ENCODE peak calls at places on chromosomes 7 and 10, in six cellular contexts. P is HepG2, T is HCT116, E is SK-N-SH, A is GM12878, J is K562. I is an unnamed sample.

GRCh38 chr7:562394-562675 is 42.7 kb upstream of the PDGFA start:
- DNase-seq in E (no peak), T (no peak), P (no peak), A (no peak), J (no peak), I (no peak)

GRCh38 chr7:7785349-7785973 is 67.1 kb upstream of the RPA3 start:
- DNase-seq in P (no peak), E (no peak), A (no peak), J (no peak), T (no peak), I (no peak)

GRCh38 chr10:22253578-22253882 is 35.7 kb upstream of the EBLN1 start:
- DNase-seq in E (peak; percentile 17), T (no peak), P (no peak), A (no peak), J (no peak), I (no peak)

GRCh38 chr10:74344306-74344705 is 193.3 kb downstream of the ADK start:
- DNase-seq in J (no peak), A (no peak), P (no peak), T (no peak), E (no peak), I (no peak)

GRCh38 chr10:10489765-10490164 is 527.9 kb upstream of the CELF2 start:
- DNase-seq in A (no peak), P (no peak), T (no peak), J (no peak), E (no peak), I (no peak)

GRCh38 chr10:6171891-6172354 is 30.8 kb upstream of the PFKFB3 start:
- DNase-seq in J (no peak), T (no peak), P (no peak), E (no peak), A (peak; percentile 24), I (no peak)

GRCh38 chr10:17685227-17685840 is 41.4 kb downstream of the STAM start:
- DNase-seq in E (no peak), P (no peak), T (no peak), A (peak; percentile 28), J (no peak), I (no peak)

GRCh38 chr10:13103554-13103953 is 3.6 kb downstream of the OPTN start:
- DNase-seq in A (no peak), T (no peak), E (no peak), P (no peak), J (no peak), I (no peak)

GRCh38 chr7:136931169-136931867 is 62.9 kb downstream of the CHRM2 start:
- DNase-seq in A (no peak), J (no peak), E (no peak), T (no peak), P (no peak), I (no peak)

GRCh38 chr10:68963151-68963550 is 7.2 kb downstream of the DDX21 start:
- DNase-seq in T (no peak), P (no peak), A (no peak), J (no peak), E (no peak), I (no peak)

GRCh38 chr7:1893025-1893424 is 222.9 kb downstream of the ELFN1 start:
- DNase-seq in E (no peak), J (no peak), A (no peak), T (no peak), P (no peak), I (no peak)

GRCh38 chr7:47763063-47763974 is 181.4 kb upstream of the TNS3 start:
- DNase-seq in E (peak; percentile 80), T (no peak), J (no peak), A (no peak), P (peak; percentile 100), I (no peak)

GRCh38 chr7:70303780-70304179 is 705.5 kb downstream of the AUTS2 start:
- DNase-seq in J (no peak), P (no peak), A (no peak), T (no peak), E (no peak), I (no peak)

GRCh38 chr10:62264702-62265436 is 3.8 kb downstream of the RTKN2 start:
- DNase-seq in A (no peak), T (peak; percentile 87), E (peak; percentile 65), J (peak; percentile 38), P (peak; percentile 72), I (no peak)

GRCh38 chr10:23461557-23461956 is 22.7 kb downstream of the OTUD1 start:
- DNase-seq in T (no peak), A (no peak), P (peak; percentile 84), J (no peak), E (no peak), I (no peak)

GRCh38 chr10:6778992-6779701 is 199.1 kb upstream of the PRKCQ start:
- DNase-seq in E (no peak), T (peak; percentile 91), J (no peak), A (no peak), P (no peak), I (peak; percentile 80)

GRCh38 chr7:135900186-135900585 is 77.0 kb downstream of the MTPN start:
- DNase-seq in P (no peak), J (no peak), E (no peak), A (no peak), T (no peak), I (no peak)

GRCh38 chr7:137753067-137753466 is 93.7 kb downstream of the DGKI start:
- DNase-seq in E (no peak), A (no peak), J (no peak), P (no peak), T (no peak), I (no peak)

GRCh38 chr10:132995909-132996602 is 53.7 kb upstream of the CFAP46 start:
- DNase-seq in T (no peak), P (no peak), A (no peak), E (no peak), J (no peak), I (no peak)

GRCh38 chr10:60964257-60965235 is 20.6 kb upstream of the RHOBTB1 start:
- DNase-seq in J (peak; percentile 83), E (peak; percentile 41), A (no peak), P (peak; percentile 63), T (peak; percentile 73), I (peak; percentile 86)

GRCh38 chr7:130227883-130228575 is 20.4 kb downstream of the SSMEM1 start:
- DNase-seq in T (no peak), J (no peak), A (no peak), E (peak; percentile 63), P (peak; percentile 53), I (no peak)

GRCh38 chr10:122376364-122376961 is 2.0 kb downstream of the PLEKHA1 start:
- DNase-seq in A (no peak), E (no peak), T (no peak), J (no peak), P (no peak), I (no peak)

GRCh38 chr7:28037220-28038010 is 143.2 kb downstream of the JAZF1 start:
- DNase-seq in J (peak; percentile 70), P (peak; percentile 56), A (peak; percentile 55), T (peak; percentile 97), E (no peak), I (no peak)

GRCh38 chr7:100162874-100163533 is 4.5 kb upstream of the TRAPPC14 start:
- DNase-seq in A (no peak), E (peak; percentile 23), P (no peak), J (no peak), T (no peak), I (no peak)

GRCh38 chr10:24900888-24901685 is 51.3 kb downstream of the PRTFDC1 start:
- DNase-seq in J (no peak), E (no peak), A (peak; percentile 89), P (no peak), T (no peak), I (no peak)

GRCh38 chr7:31122649-31123058 is 70.5 kb downstream of the ADCYAP1R1 start:
- DNase-seq in P (peak; percentile 45), J (peak; percentile 59), T (peak; percentile 79), A (no peak), E (peak; percentile 74), I (peak; percentile 83)

GRCh38 chr7:73668103-73668937 is 689 bp downstream of the VPS37D start:
- DNase-seq in T (no peak), E (peak; percentile 84), A (no peak), J (no peak), P (no peak), I (peak; percentile 68)

GRCh38 chr7:50608196-50608906 is 43.1 kb upstream of the DDC start:
- DNase-seq in T (no peak), E (no peak), P (no peak), A (no peak), J (no peak), I (no peak)
- TF ChIP-seq JUND in T (no peak), E (no peak), P (no peak), A (no peak), J (no peak), I (no peak)

DNA sequence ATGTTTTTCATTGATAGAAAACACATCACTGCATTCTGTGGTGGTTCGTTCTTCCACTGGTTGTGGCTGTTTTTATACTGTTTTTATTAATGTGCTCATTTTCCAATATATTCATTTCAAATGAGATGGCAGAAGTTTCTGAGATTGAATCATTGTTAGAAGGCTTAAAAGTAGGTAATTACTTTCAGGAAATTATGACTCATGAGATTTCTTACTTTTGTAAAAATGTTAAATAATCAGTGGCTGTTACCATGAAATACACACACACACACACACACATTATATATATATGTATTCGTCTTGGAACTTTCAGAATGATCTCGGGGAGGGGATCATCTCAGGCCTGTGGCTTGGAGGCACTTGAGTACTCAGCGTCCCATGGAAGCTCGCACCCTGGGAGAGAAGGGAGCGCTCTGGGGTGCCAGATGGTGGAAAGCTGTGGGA is 66.1 kb downstream of the ZMYND11 start:
- DNase-seq in A (no peak), T (no peak), J (no peak), E (no peak), P (no peak), I (no peak)
- TF ChIP-seq JUND in A (no peak), T (no peak), J (no peak), E (no peak), P (no peak), I (no peak)

DNA sequence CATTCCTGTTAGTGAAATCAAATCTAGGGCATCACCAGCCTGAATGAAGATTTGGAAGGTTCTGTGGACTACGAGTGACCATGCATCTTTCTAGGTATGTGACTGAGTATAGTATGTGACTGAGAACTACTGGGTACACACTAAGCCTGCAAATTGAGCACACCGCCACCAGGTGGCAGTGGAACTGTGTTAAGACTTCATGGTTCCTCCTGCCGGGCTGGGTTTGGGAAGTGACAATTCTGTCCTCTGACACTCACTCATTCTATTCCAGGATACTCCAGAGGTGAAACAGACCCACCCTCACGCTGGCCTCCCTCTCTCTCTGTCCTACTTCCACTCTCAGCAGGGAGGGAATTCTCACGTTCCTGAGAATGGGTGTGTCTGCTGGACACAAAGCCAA is 84.0 kb upstream of the TMEM248 start:
- DNase-seq in A (no peak), J (peak; percentile 38), E (no peak), P (peak; percentile 61), T (peak; percentile 26), I (no peak)
- TF ChIP-seq JUND in A (no peak), J (no peak), E (no peak), P (no peak), T (no peak), I (no peak)

GRCh38 chr7:45573199-45573598 is 969 bp upstream of the ADCY1 start:
- DNase-seq in J (no peak), P (no peak), A (no peak), E (peak; percentile 36), T (no peak), I (no peak)

GRCh38 chr7:45576249-45576929 is 2.2 kb downstream of the ADCY1 start:
- DNase-seq in P (no peak), T (no peak), A (no peak), E (no peak), J (no peak), I (no peak)

GRCh38 chr7:45573636-45574470 is at the start of gene ADCY1:
- DNase-seq in A (no peak), E (peak; percentile 99), J (peak; percentile 61), P (no peak), T (no peak), I (peak; percentile 83)

GRCh38 chr7:45575501-45576248 is 1.5 kb downstream of the ADCY1 start:
- DNase-seq in J (no peak), E (peak; percentile 69), A (no peak), P (no peak), T (no peak), I (no peak)

GRCh38 chr7:45574521-45575500 is 643 bp downstream of the ADCY1 start:
- DNase-seq in P (peak; percentile 35), J (peak; percentile 58), A (no peak), E (peak; percentile 92), T (no peak), I (peak; percentile 66)
- TF ChIP-seq JUND in P (no peak), J (no peak), A (no peak), E (no peak), T (no peak), I (no peak)

I was measured in T47D.